ENCODE peak calls at places on chromosomes 16 and 17, in five cellular contexts. One of them, this sample, is unnamed.
A peak's percentile ranks its signal among the peaks of the same experiment; 100 is the strongest.

GRCh38 chr17:1624650-1625049 is 4.0 kb downstream of the SLC43A2 start:
- DNase-seq in tibial nerve: no peak
- DNase-seq in Peyer's patch: no peak
- DNase-seq in CD4-positive, CD25-positive, alpha-beta regulatory T cell: no peak
- DNase-seq in tibial artery: no peak
- DNase-seq in this sample: no peak

GRCh38 chr17:18858567-18859245 is 775 bp downstream of the PRPSAP2 start:
- DNase-seq in CD4-positive, CD25-positive, alpha-beta regulatory T cell: no peak
- DNase-seq in Peyer's patch: no peak
- DNase-seq in tibial nerve: no peak
- DNase-seq in tibial artery: no peak
- DNase-seq in this sample: no peak

GRCh38 chr16:72876221-72876620 is 171.7 kb downstream of the ZFHX3 start:
- DNase-seq in Peyer's patch: no peak
- DNase-seq in tibial nerve: peak; percentile 50
- DNase-seq in tibial artery: peak; percentile 87
- DNase-seq in CD4-positive, CD25-positive, alpha-beta regulatory T cell: no peak
- DNase-seq in this sample: no peak

GRCh38 chr17:7561589-7562207 is at the start of gene SENP3:
- DNase-seq in Peyer's patch: peak; percentile 93
- DNase-seq in CD4-positive, CD25-positive, alpha-beta regulatory T cell: peak; percentile 90
- DNase-seq in tibial nerve: peak; percentile 79
- DNase-seq in tibial artery: peak; percentile 93
- DNase-seq in this sample: no peak

GRCh38 chr17:15782809-15783208 is 50.7 kb downstream of the TBC1D26 start:
- DNase-seq in tibial nerve: peak; percentile 33
- DNase-seq in CD4-positive, CD25-positive, alpha-beta regulatory T cell: no peak
- DNase-seq in tibial artery: peak; percentile 75
- DNase-seq in Peyer's patch: peak; percentile 63
- DNase-seq in this sample: no peak

GRCh38 chr17:19724501-19725420 is 8.4 kb upstream of the SLC47A2 start:
- DNase-seq in tibial nerve: peak; percentile 45
- DNase-seq in Peyer's patch: peak; percentile 76
- DNase-seq in tibial artery: peak; percentile 89
- DNase-seq in CD4-positive, CD25-positive, alpha-beta regulatory T cell: peak; percentile 37
- DNase-seq in this sample: no peak

GRCh38 chr17:29124135-29124930 is 55.9 kb downstream of the MYO18A start:
- DNase-seq in CD4-positive, CD25-positive, alpha-beta regulatory T cell: peak; percentile 45
- DNase-seq in tibial artery: no peak
- DNase-seq in tibial nerve: peak; percentile 52
- DNase-seq in Peyer's patch: peak; percentile 48
- DNase-seq in this sample: no peak

GRCh38 chr17:41919840-41920579 is 1.3 kb upstream of the ACLY start:
- DNase-seq in Peyer's patch: no peak
- DNase-seq in tibial artery: no peak
- DNase-seq in tibial nerve: no peak
- DNase-seq in CD4-positive, CD25-positive, alpha-beta regulatory T cell: no peak
- DNase-seq in this sample: no peak

GRCh38 chr17:67995568-67996191 is 589 bp downstream of the C17orf58 start:
- DNase-seq in tibial nerve: peak; percentile 20
- DNase-seq in Peyer's patch: peak; percentile 54
- DNase-seq in CD4-positive, CD25-positive, alpha-beta regulatory T cell: no peak
- DNase-seq in tibial artery: no peak
- DNase-seq in this sample: no peak

GRCh38 chr17:80794281-80795089 is 197.2 kb upstream of the CHMP6 start:
- DNase-seq in tibial artery: no peak
- DNase-seq in tibial nerve: no peak
- DNase-seq in CD4-positive, CD25-positive, alpha-beta regulatory T cell: no peak
- DNase-seq in Peyer's patch: no peak
- DNase-seq in this sample: no peak

GRCh38 chr16:68668266-68668665 is 23.2 kb downstream of the CDH3 start:
- DNase-seq in tibial nerve: no peak
- DNase-seq in tibial artery: no peak
- DNase-seq in CD4-positive, CD25-positive, alpha-beta regulatory T cell: no peak
- DNase-seq in Peyer's patch: no peak
- DNase-seq in this sample: no peak

GRCh38 chr17:81991684-81992513 is 14.5 kb downstream of the ASPSCR1 start:
- DNase-seq in tibial artery: peak; percentile 85
- DNase-seq in CD4-positive, CD25-positive, alpha-beta regulatory T cell: no peak
- DNase-seq in Peyer's patch: peak; percentile 93
- DNase-seq in tibial nerve: no peak
- DNase-seq in this sample: no peak

DNA sequence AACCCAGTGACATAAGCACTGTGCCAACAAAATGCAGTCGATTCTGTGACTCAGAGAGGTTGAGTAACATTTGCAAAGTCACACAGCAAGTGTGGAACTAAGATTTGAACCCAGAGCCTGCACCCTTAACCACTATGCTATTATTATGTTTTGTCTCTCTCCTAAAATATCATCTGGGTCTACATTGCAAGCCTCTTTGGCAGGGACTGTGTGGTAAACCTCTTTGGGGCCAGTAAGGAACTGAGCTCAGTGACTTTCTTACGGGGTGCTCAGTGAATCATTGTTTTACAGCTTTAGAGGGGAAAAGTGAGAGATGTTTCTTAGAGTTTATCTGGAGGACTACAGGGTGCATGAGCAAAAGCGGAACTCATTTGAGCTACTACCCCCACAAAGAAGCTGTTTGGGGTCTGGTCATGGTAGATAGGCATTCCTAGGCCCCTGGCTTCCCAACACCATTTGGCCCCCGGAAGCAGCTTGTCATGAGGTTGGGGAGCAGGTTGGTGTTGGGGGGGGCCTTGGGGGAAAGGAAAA is 9.8 kb downstream of the CIITA start:
- DNase-seq in Peyer's patch: no peak
- DNase-seq in tibial artery: no peak
- DNase-seq in CD4-positive, CD25-positive, alpha-beta regulatory T cell: no peak
- DNase-seq in tibial nerve: no peak
- DNase-seq in this sample: no peak
- H3K4me3 ChIP-seq in Peyer's patch: no peak overlapping the region
- H3K4me3 ChIP-seq in tibial artery: no peak overlapping the region
- H3K4me3 ChIP-seq in CD4-positive, CD25-positive, alpha-beta regulatory T cell: no peak overlapping the region
- H3K4me3 ChIP-seq in tibial nerve: no peak overlapping the region
- H3K4me3 ChIP-seq in this sample: no peak overlapping the region

GRCh38 chr16:71474864-71475263 is 12.8 kb upstream of the ZNF23 start:
- DNase-seq in CD4-positive, CD25-positive, alpha-beta regulatory T cell: no peak
- DNase-seq in Peyer's patch: no peak
- DNase-seq in tibial artery: no peak
- DNase-seq in tibial nerve: no peak
- DNase-seq in this sample: no peak
- H3K4me3 ChIP-seq in CD4-positive, CD25-positive, alpha-beta regulatory T cell: no peak overlapping the region
- H3K4me3 ChIP-seq in Peyer's patch: no peak overlapping the region
- H3K4me3 ChIP-seq in tibial artery: no peak overlapping the region
- H3K4me3 ChIP-seq in tibial nerve: no peak overlapping the region
- H3K4me3 ChIP-seq in this sample: no peak overlapping the region

DNA sequence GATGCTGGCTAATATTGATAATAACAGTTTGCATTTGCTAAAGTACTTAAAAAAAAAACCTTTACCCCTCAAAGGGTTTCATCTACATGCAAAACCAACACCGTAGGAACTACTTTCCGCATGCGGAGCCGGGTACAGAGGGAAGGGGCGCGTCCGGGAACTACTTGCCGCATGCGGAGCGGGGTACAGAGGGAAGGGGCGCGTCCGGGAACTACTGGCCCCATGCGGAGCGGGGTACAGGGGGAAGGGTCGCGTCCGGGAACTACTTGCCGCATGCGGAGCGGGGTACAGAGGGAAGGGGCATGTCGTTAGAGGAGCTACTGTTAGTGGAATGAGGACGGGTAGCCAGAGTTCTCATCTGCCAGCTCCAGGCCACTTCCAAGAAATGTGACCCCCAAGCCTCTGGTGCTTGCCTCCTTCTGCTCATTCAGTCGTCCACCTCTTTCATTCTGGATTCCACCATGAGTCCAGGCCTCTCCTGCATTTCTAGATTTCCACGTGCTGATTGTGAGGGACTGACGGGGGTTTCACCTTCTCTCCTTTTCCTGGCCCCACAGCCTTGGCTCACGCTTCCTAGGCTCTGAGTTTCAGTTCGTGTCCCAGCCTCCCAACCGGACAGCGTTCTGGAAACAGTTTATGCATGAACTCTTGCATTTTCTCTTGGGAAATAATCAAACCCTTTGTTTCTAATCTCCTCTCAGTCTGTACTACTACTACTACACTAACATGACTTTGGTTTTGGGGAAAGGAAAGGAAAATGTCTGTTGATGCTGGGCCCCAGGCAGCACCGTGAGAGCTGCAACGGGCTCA is 26.9 kb downstream of the MINK1 start:
- DNase-seq in tibial artery: no peak
- DNase-seq in Peyer's patch: no peak
- DNase-seq in tibial nerve: no peak
- DNase-seq in CD4-positive, CD25-positive, alpha-beta regulatory T cell: no peak
- DNase-seq in this sample: no peak
- H3K4me3 ChIP-seq in tibial artery: no peak overlapping the region
- H3K4me3 ChIP-seq in Peyer's patch: no peak overlapping the region
- H3K4me3 ChIP-seq in tibial nerve: no peak overlapping the region
- H3K4me3 ChIP-seq in CD4-positive, CD25-positive, alpha-beta regulatory T cell: no peak overlapping the region
- H3K4me3 ChIP-seq in this sample: no peak overlapping the region

GRCh38 chr16:1494711-1495110 is 1.6 kb downstream of the TELO2 start:
- DNase-seq in tibial nerve: no peak
- DNase-seq in CD4-positive, CD25-positive, alpha-beta regulatory T cell: no peak
- DNase-seq in tibial artery: no peak
- DNase-seq in Peyer's patch: no peak
- DNase-seq in this sample: no peak
- H3K4me3 ChIP-seq in tibial nerve: no peak overlapping the region
- H3K4me3 ChIP-seq in CD4-positive, CD25-positive, alpha-beta regulatory T cell: no peak overlapping the region
- H3K4me3 ChIP-seq in tibial artery: peak overlapping the region; percentile 79
- H3K4me3 ChIP-seq in Peyer's patch: no peak overlapping the region
- H3K4me3 ChIP-seq in this sample: peak overlapping the region; percentile 86

DNA sequence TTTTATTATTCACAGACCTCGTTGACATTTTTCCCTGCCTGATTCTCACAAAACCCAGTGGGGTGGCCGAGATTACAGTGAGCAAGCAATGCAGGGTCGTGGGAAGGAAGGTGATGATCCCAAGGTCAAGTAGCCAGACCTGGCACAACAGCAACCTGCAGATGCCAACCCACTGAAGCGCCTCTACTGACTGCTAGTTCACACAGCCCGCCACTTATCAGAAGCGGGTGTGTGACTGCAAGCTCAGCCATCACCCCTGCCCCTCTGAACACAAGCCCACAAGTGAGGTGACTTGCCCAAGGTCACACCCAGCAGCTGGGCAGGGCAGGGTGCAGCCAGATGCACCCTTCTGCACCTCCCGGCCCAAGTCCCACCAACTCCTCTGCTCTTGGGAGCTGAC is 7.1 kb downstream of the TFAP4 start:
- DNase-seq in CD4-positive, CD25-positive, alpha-beta regulatory T cell: no peak
- DNase-seq in tibial nerve: no peak
- DNase-seq in Peyer's patch: no peak
- DNase-seq in tibial artery: no peak
- DNase-seq in this sample: no peak
- H3K4me3 ChIP-seq in CD4-positive, CD25-positive, alpha-beta regulatory T cell: no peak overlapping the region
- H3K4me3 ChIP-seq in tibial nerve: no peak overlapping the region
- H3K4me3 ChIP-seq in Peyer's patch: no peak overlapping the region
- H3K4me3 ChIP-seq in tibial artery: no peak overlapping the region
- H3K4me3 ChIP-seq in this sample: no peak overlapping the region

GRCh38 chr17:48671697-48672171 is 45.6 kb upstream of the HOXB9 start:
- DNase-seq in Peyer's patch: peak; percentile 80
- DNase-seq in CD4-positive, CD25-positive, alpha-beta regulatory T cell: peak; percentile 60
- DNase-seq in tibial artery: peak; percentile 83
- DNase-seq in tibial nerve: peak; percentile 86
- DNase-seq in this sample: peak; percentile 25
- H3K4me3 ChIP-seq in Peyer's patch: peak overlapping the region; percentile 36
- H3K4me3 ChIP-seq in CD4-positive, CD25-positive, alpha-beta regulatory T cell: peak overlapping the region; percentile 43
- H3K4me3 ChIP-seq in tibial artery: no peak overlapping the region
- H3K4me3 ChIP-seq in tibial nerve: peak overlapping the region; percentile 20
- H3K4me3 ChIP-seq in this sample: no peak overlapping the region

DNA sequence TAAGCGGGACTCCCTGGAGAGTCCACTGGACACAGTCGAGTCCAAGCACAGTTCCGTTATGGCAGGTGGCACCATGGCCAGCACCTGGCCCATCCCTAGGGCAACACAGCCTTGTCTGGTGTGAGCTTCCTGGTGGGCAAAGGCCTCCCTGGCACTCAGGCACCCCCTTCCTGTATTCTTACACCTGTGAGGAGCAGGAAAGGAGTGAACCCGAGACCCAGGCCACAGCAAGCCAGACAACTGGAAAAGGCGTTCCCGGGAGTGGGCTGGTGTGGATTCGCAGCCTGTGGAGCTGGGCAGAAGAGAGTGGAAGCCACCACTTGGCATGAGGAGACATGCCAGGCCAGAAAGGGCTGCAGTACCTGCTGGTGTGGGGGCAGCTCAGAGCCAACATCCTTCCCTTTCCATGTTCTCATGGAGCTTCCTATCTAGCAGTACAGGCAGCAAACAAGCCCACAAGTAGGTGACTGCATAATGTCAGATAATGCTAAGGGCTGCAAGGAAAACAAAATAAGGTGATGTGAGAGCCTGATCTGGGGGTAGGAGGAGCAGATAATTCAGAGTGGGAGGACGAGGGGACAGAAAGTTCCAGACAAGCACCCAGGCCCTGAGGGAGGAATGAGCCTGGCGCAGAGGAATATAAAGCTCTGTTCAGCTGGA is 87.0 kb downstream of the GNAO1 start:
- DNase-seq in tibial artery: peak; percentile 34
- DNase-seq in Peyer's patch: peak; percentile 34
- DNase-seq in tibial nerve: no peak
- DNase-seq in CD4-positive, CD25-positive, alpha-beta regulatory T cell: no peak
- DNase-seq in this sample: no peak
- H3K4me3 ChIP-seq in tibial artery: no peak overlapping the region
- H3K4me3 ChIP-seq in Peyer's patch: peak overlapping the region; percentile 31
- H3K4me3 ChIP-seq in tibial nerve: no peak overlapping the region
- H3K4me3 ChIP-seq in CD4-positive, CD25-positive, alpha-beta regulatory T cell: no peak overlapping the region
- H3K4me3 ChIP-seq in this sample: no peak overlapping the region

GRCh38 chr17:72365857-72366415 is 245.1 kb downstream of the SOX9 start:
- DNase-seq in tibial nerve: no peak
- DNase-seq in Peyer's patch: no peak
- DNase-seq in tibial artery: no peak
- DNase-seq in CD4-positive, CD25-positive, alpha-beta regulatory T cell: no peak
- DNase-seq in this sample: no peak

GRCh38 chr17:72369366-72369765 is 248.5 kb downstream of the SOX9 start:
- DNase-seq in tibial nerve: no peak
- DNase-seq in Peyer's patch: no peak
- DNase-seq in CD4-positive, CD25-positive, alpha-beta regulatory T cell: no peak
- DNase-seq in tibial artery: no peak
- DNase-seq in this sample: no peak

GRCh38 chr17:72363336-72363620 is 242.5 kb downstream of the SOX9 start:
- DNase-seq in Peyer's patch: no peak
- DNase-seq in tibial nerve: no peak
- DNase-seq in tibial artery: no peak
- DNase-seq in CD4-positive, CD25-positive, alpha-beta regulatory T cell: no peak
- DNase-seq in this sample: no peak

GRCh38 chr17:72368191-72368590 is 247.4 kb downstream of the SOX9 start:
- DNase-seq in Peyer's patch: no peak
- DNase-seq in tibial artery: no peak
- DNase-seq in CD4-positive, CD25-positive, alpha-beta regulatory T cell: no peak
- DNase-seq in tibial nerve: no peak
- DNase-seq in this sample: no peak

GRCh38 chr17:72366626-72367025 is 245.8 kb downstream of the SOX9 start:
- DNase-seq in tibial artery: no peak
- DNase-seq in Peyer's patch: no peak
- DNase-seq in tibial nerve: no peak
- DNase-seq in CD4-positive, CD25-positive, alpha-beta regulatory T cell: no peak
- DNase-seq in this sample: no peak
- H3K4me3 ChIP-seq in tibial artery: no peak overlapping the region
- H3K4me3 ChIP-seq in Peyer's patch: no peak overlapping the region
- H3K4me3 ChIP-seq in tibial nerve: no peak overlapping the region
- H3K4me3 ChIP-seq in CD4-positive, CD25-positive, alpha-beta regulatory T cell: no peak overlapping the region
- H3K4me3 ChIP-seq in this sample: no peak overlapping the region